ENCODE peak calls at places on chromosomes 1 and 21, in seven cellular contexts. I is hepatocyte, X is fibroblast of the aortic adventitia, S is suprapubic skin, H is left cardiac atrium, V is A549, Z is PC-9. O is an unnamed sample.

GRCh38 chr1:8428441-8428840 is 110.5 kb downstream of the SLC45A1 start:
- DNase-seq in Z (no peak), H (no peak), X (no peak), I (no peak), S (no peak), V (no peak), O (no peak)

GRCh38 chr1:208369050-208369449 is 124.9 kb upstream of the PLXNA2 start:
- DNase-seq in X (no peak), V (no peak), I (no peak), H (no peak), Z (no peak), S (no peak), O (no peak)

GRCh38 chr1:92411511-92411910 is 75.2 kb downstream of the GFI1 start:
- DNase-seq in X (peak), Z (no peak), I (peak), V (no peak), S (no peak), H (no peak), O (no peak)

GRCh38 chr1:153778824-153779519 is 3.8 kb downstream of the SLC27A3 start:
- DNase-seq in V (no peak), S (no peak), I (no peak), Z (no peak), X (no peak), H (no peak), O (no peak)

GRCh38 chr1:31689394-31689793 is 14.4 kb downstream of the COL16A1 start:
- DNase-seq in X (no peak), I (no peak), V (no peak), H (no peak), Z (no peak), S (no peak), O (no peak)

GRCh38 chr1:184866991-184867788 is 107.1 kb downstream of the NIBAN1 start:
- DNase-seq in X (peak), H (no peak), V (no peak), S (no peak), Z (peak), I (no peak), O (no peak)

GRCh38 chr1:59361766-59362165 is 64.9 kb downstream of the FGGY start:
- DNase-seq in Z (no peak), H (peak), I (no peak), X (peak), V (no peak), S (no peak), O (no peak)

GRCh38 chr1:150572918-150573647 is 6.3 kb downstream of the MCL1 start:
- DNase-seq in V (no peak), H (no peak), Z (no peak), X (no peak), I (peak), S (no peak), O (no peak)

GRCh38 chr1:38191451-38191850 is 144.9 kb upstream of the POU3F1 start:
- DNase-seq in X (no peak), V (no peak), H (no peak), S (no peak), Z (no peak), I (no peak), O (no peak)

GRCh38 chr1:226672217-226672838 is 66.8 kb downstream of the ITPKB start:
- DNase-seq in X (no peak), Z (no peak), V (no peak), S (no peak), I (no peak), H (no peak), O (no peak)

GRCh38 chr1:93578911-93579825 is 102.5 kb downstream of the BCAR3 start:
- DNase-seq in I (no peak), S (no peak), Z (peak), H (no peak), V (no peak), X (no peak), O (no peak)

GRCh38 chr1:31621872-31622730 is 4.6 kb downstream of the HCRTR1 start:
- DNase-seq in Z (no peak), X (no peak), V (no peak), H (peak), S (peak), I (no peak), O (no peak)

GRCh38 chr1:23483327-23484252 is at the start of gene ASAP3:
- DNase-seq in I (peak), S (peak), H (peak), X (peak), V (no peak), Z (peak), O (peak)

GRCh38 chr1:39919545-39919944 is 17.8 kb upstream of the MYCL start:
- DNase-seq in S (no peak), V (peak), I (peak), Z (peak), H (no peak), X (peak), O (peak)

GRCh38 chr21:34034369-34035014 is 38.9 kb upstream of the MRPS6 start:
- DNase-seq in I (no peak), Z (no peak), S (no peak), V (no peak), X (peak), H (no peak), O (no peak)

GRCh38 chr1:36908096-36908495 is 126.2 kb downstream of the GRIK3 start:
- DNase-seq in S (peak), Z (no peak), I (no peak), H (no peak), X (no peak), V (no peak), O (no peak)

GRCh38 chr1:7406641-7407546 is 364.2 kb upstream of the VAMP3 start:
- DNase-seq in H (no peak), S (peak), X (no peak), Z (no peak), V (no peak), I (no peak), O (no peak)

GRCh38 chr1:31381394-31382287 is 8.8 kb upstream of the FABP3 start:
- DNase-seq in V (no peak), X (peak), Z (peak), I (no peak), H (peak), S (no peak), O (no peak)

GRCh38 chr21:23977971-23978370 is 1629.3 kb downstream of the MRPL39 start:
- DNase-seq in V (no peak), H (no peak), X (no peak), I (no peak), Z (no peak), S (no peak), O (no peak)